ENCODE peak calls at places on chromosomes 12 and 14, in six cellular contexts. One of them, this sample, is unnamed.

GRCh38 chr14:26597136-26598080 is at the start of gene NOVA1:
- DNase-seq in MCF 10A: no peak
- DNase-seq in neural progenitor cell: peak
- DNase-seq in mucosa of descending colon: peak
- DNase-seq in NB4: no peak
- DNase-seq in GM20000: no peak
- DNase-seq in this sample: no peak

GRCh38 chr14:92496458-92496857 is 17.1 kb upstream of the RIN3 start:
- DNase-seq in mucosa of descending colon: no peak
- DNase-seq in NB4: no peak
- DNase-seq in MCF 10A: no peak
- DNase-seq in neural progenitor cell: no peak
- DNase-seq in GM20000: no peak
- DNase-seq in this sample: no peak

GRCh38 chr14:84303140-84303539 is 1226.8 kb upstream of the FLRT2 start:
- DNase-seq in MCF 10A: no peak
- DNase-seq in NB4: no peak
- DNase-seq in neural progenitor cell: no peak
- DNase-seq in mucosa of descending colon: no peak
- DNase-seq in GM20000: no peak
- DNase-seq in this sample: no peak

GRCh38 chr12:50086148-50086547 is 1.0 kb downstream of the SMARCD1 start:
- DNase-seq in GM20000: no peak
- DNase-seq in neural progenitor cell: no peak
- DNase-seq in MCF 10A: no peak
- DNase-seq in mucosa of descending colon: no peak
- DNase-seq in NB4: no peak
- DNase-seq in this sample: peak

GRCh38 chr12:57993030-57993429 is 51.7 kb downstream of the ATP23 start:
- DNase-seq in NB4: no peak
- DNase-seq in mucosa of descending colon: no peak
- DNase-seq in neural progenitor cell: no peak
- DNase-seq in MCF 10A: peak
- DNase-seq in GM20000: no peak
- DNase-seq in this sample: no peak

GRCh38 chr14:72420749-72421452 is 473.0 kb downstream of the DPF3 start:
- DNase-seq in mucosa of descending colon: peak
- DNase-seq in neural progenitor cell: peak
- DNase-seq in GM20000: peak
- DNase-seq in MCF 10A: peak
- DNase-seq in NB4: peak
- DNase-seq in this sample: peak

GRCh38 chr12:82176761-82177490 is 181.3 kb downstream of the CCDC59 start:
- DNase-seq in MCF 10A: no peak
- DNase-seq in GM20000: no peak
- DNase-seq in mucosa of descending colon: no peak
- DNase-seq in NB4: no peak
- DNase-seq in neural progenitor cell: no peak
- DNase-seq in this sample: no peak

GRCh38 chr14:105974902-105975301 is 448.5 kb downstream of the TMEM121 start:
- DNase-seq in NB4: peak
- DNase-seq in neural progenitor cell: no peak
- DNase-seq in mucosa of descending colon: peak
- DNase-seq in MCF 10A: peak
- DNase-seq in GM20000: peak
- DNase-seq in this sample: peak

GRCh38 chr14:57574617-57575288 is 81.1 kb upstream of the CCDC198 start:
- DNase-seq in mucosa of descending colon: no peak
- DNase-seq in GM20000: no peak
- DNase-seq in MCF 10A: peak
- DNase-seq in neural progenitor cell: no peak
- DNase-seq in NB4: no peak
- DNase-seq in this sample: no peak

DNA sequence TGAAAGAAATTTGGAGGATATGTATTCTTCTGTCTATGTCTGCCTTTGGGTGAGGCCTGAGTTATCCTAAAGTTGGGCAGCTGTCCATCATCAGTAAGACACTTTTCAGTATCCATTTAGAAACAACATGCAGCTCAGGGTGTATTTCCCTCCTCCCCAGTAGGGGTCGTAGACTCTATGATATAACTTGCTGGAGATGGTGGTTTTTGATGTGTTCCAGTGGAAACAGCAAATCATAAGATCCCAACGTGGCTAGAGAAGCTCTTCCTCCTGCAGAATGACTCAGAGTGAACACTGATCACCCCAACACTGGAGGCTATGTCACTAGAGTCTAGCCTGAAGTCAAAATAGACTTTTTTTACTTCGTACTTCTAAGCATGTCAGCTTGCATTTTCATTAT is 331.6 kb upstream of the STXBP6 start:
- DNase-seq in mucosa of descending colon: no peak
- DNase-seq in neural progenitor cell: peak
- DNase-seq in NB4: peak
- DNase-seq in MCF 10A: no peak
- DNase-seq in GM20000: no peak
- DNase-seq in this sample: no peak
- TF ChIP-seq CTCF in mucosa of descending colon: no peak
- TF ChIP-seq CTCF in neural progenitor cell: peak
- TF ChIP-seq CTCF in NB4: peak
- TF ChIP-seq CTCF in MCF 10A: peak
- TF ChIP-seq CTCF in GM20000: no peak
- TF ChIP-seq CTCF in this sample: no peak

GRCh38 chr14:104934380-104934733 is 9.7 kb downstream of the PLD4 start:
- DNase-seq in mucosa of descending colon: no peak
- DNase-seq in MCF 10A: no peak
- DNase-seq in neural progenitor cell: no peak
- DNase-seq in NB4: no peak
- DNase-seq in GM20000: no peak
- DNase-seq in this sample: no peak

GRCh38 chr14:104933721-104934379 is 9.2 kb downstream of the PLD4 start:
- DNase-seq in MCF 10A: no peak
- DNase-seq in GM20000: peak
- DNase-seq in mucosa of descending colon: no peak
- DNase-seq in neural progenitor cell: no peak
- DNase-seq in NB4: no peak
- DNase-seq in this sample: no peak

GRCh38 chr14:104931771-104932675 is 7.3 kb downstream of the PLD4 start:
- DNase-seq in mucosa of descending colon: no peak
- DNase-seq in neural progenitor cell: peak
- DNase-seq in MCF 10A: no peak
- DNase-seq in NB4: no peak
- DNase-seq in GM20000: peak
- DNase-seq in this sample: no peak

GRCh38 chr14:104931323-104931770 is 6.7 kb downstream of the PLD4 start:
- DNase-seq in NB4: no peak
- DNase-seq in GM20000: peak
- DNase-seq in mucosa of descending colon: no peak
- DNase-seq in neural progenitor cell: no peak
- DNase-seq in MCF 10A: no peak
- DNase-seq in this sample: no peak

DNA sequence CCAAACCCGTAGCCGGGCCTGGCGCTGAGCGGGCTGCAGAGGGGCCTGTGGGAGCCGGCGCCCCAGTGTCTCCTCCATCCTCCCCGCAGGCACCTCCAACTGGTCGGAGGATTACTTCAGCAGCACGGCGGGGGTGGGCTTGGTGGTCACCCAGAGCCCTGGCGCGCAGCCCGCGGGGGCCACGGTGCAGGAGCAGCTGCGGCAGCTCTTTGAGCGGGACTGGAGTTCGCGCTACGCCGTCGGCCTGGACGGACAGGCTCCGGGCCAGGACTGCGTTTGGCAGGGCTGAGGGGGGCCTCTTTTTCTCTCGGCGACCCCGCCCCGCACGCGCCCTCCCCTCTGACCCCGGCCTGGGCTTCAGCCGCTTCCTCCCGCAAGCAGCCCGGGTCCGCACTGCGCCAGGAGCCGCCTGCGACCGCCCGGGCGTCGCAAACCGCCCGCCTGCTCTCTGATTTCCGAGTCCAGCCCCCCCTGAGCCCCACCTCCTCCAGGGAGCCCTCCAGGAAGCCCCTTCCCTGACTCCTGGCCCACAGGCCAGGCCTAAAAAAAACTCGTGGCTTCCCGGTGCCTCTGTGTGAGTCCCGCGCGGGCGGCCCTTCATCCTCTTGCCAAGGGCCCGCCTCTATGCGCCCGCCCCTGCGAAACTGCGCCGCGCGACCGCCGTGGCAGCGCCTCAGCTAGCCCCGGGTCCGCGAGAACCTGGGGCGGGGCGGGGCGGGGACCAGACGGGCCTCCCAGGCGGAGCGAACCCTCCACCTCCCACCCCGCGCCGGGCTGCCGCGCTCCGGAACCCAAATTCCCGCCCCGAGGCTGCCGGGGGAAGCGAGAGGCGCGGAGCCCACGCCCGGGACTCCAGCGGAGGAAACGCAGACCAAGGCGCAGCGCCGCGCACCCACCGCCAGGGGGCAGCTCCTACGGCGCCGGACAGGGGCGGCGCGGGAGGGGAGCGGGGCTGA is 8.3 kb downstream of the PLD4 start:
- DNase-seq in mucosa of descending colon: peak
- DNase-seq in neural progenitor cell: peak
- DNase-seq in MCF 10A: peak
- DNase-seq in NB4: peak
- DNase-seq in GM20000: peak
- DNase-seq in this sample: peak
- TF ChIP-seq CTCF in mucosa of descending colon: peak
- TF ChIP-seq CTCF in neural progenitor cell: peak
- TF ChIP-seq CTCF in MCF 10A: peak
- TF ChIP-seq CTCF in NB4: peak
- TF ChIP-seq CTCF in GM20000: peak
- TF ChIP-seq CTCF in this sample: peak

GRCh38 chr12:106722854-106723253 is 51.6 kb upstream of the RIC8B start:
- DNase-seq in GM20000: no peak
- DNase-seq in MCF 10A: no peak
- DNase-seq in neural progenitor cell: peak
- DNase-seq in NB4: no peak
- DNase-seq in mucosa of descending colon: no peak
- DNase-seq in this sample: no peak
- TF ChIP-seq CTCF in GM20000: no peak
- TF ChIP-seq CTCF in MCF 10A: no peak
- TF ChIP-seq CTCF in neural progenitor cell: peak
- TF ChIP-seq CTCF in NB4: no peak
- TF ChIP-seq CTCF in mucosa of descending colon: no peak
- TF ChIP-seq CTCF in this sample: no peak

GRCh38 chr12:116414891-116415290 is 137.4 kb upstream of the MED13L start:
- DNase-seq in mucosa of descending colon: no peak
- DNase-seq in NB4: no peak
- DNase-seq in neural progenitor cell: no peak
- DNase-seq in GM20000: no peak
- DNase-seq in MCF 10A: no peak
- DNase-seq in this sample: no peak

GRCh38 chr12:116418551-116418950 is 140.6 kb upstream of the MAP1LC3B2 start:
- DNase-seq in GM20000: no peak
- DNase-seq in neural progenitor cell: no peak
- DNase-seq in NB4: peak
- DNase-seq in mucosa of descending colon: no peak
- DNase-seq in MCF 10A: no peak
- DNase-seq in this sample: no peak

GRCh38 chr12:116415408-116416108 is 138.1 kb upstream of the MED13L start:
- DNase-seq in GM20000: no peak
- DNase-seq in MCF 10A: no peak
- DNase-seq in neural progenitor cell: peak
- DNase-seq in NB4: no peak
- DNase-seq in mucosa of descending colon: no peak
- DNase-seq in this sample: no peak

GRCh38 chr12:116411977-116412376 is 134.5 kb upstream of the MED13L start:
- DNase-seq in NB4: no peak
- DNase-seq in MCF 10A: no peak
- DNase-seq in mucosa of descending colon: no peak
- DNase-seq in neural progenitor cell: no peak
- DNase-seq in GM20000: no peak
- DNase-seq in this sample: no peak

DNA sequence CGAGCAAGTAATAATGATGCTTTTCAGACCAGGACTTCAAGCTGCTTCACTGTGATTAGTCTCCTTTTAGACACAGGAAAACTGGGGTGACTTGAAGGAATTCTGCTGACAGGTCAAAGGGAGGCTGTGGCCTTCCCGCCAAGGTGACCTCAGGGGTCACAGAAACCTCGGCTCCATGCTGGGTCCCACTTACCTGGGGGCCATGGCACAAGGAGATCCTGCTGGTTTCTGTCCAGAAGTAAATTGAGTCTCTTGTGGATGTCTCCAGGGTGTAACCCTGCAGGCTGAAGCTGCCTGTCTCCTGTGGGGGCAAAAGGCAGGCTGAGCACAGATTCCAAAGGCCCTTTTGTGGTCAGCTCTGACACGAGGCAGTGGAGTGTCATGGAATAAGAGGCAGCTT is 138.7 kb upstream of the MED13L start:
- DNase-seq in mucosa of descending colon: no peak
- DNase-seq in GM20000: no peak
- DNase-seq in MCF 10A: no peak
- DNase-seq in neural progenitor cell: peak
- DNase-seq in NB4: no peak
- DNase-seq in this sample: no peak
- TF ChIP-seq CTCF in mucosa of descending colon: no peak
- TF ChIP-seq CTCF in GM20000: no peak
- TF ChIP-seq CTCF in MCF 10A: no peak
- TF ChIP-seq CTCF in neural progenitor cell: no peak
- TF ChIP-seq CTCF in NB4: no peak
- TF ChIP-seq CTCF in this sample: no peak

DNA sequence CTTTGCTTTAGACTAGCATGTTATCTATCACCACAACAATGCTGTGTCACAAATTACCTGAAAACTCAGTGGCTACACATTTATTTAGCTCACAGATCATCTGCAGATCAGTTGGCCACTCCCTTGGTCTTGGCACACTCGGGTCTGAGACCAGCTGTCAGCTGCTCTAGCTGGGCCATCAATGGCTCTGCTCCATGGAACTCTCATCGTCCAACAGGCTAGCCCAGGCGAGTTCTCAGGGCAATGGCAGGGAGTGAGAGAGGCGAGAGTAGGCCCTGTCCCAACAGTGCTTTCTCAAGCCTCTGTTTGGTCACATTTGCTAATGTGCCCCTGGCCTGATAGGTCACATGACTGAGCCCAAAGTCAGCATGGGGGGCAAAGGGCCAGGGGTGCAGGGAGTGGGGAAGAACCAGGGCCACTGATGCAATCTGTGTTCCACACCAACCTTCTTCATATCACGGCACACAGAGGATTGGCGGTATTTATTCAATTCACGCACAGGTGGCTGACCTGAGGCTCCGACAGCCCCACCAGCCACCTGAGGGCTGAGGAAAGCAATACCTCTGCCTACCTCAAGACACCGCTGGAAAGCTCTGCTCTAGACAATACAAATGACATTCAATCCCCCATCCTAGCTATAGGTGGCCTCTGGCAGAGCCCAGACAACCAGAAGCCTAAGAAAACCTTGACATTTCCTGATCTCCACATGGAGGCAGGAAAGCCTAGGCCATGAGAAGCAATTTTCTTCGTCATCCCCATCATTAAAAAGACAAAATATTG is 82.5 kb downstream of the NT5DC3 start:
- DNase-seq in neural progenitor cell: no peak
- DNase-seq in mucosa of descending colon: no peak
- DNase-seq in NB4: no peak
- DNase-seq in MCF 10A: no peak
- DNase-seq in GM20000: no peak
- DNase-seq in this sample: no peak
- TF ChIP-seq CTCF in neural progenitor cell: no peak
- TF ChIP-seq CTCF in mucosa of descending colon: no peak
- TF ChIP-seq CTCF in NB4: no peak
- TF ChIP-seq CTCF in MCF 10A: no peak
- TF ChIP-seq CTCF in GM20000: no peak
- TF ChIP-seq CTCF in this sample: no peak

GRCh38 chr12:130041983-130042812 is 120.1 kb upstream of the FZD10 start:
- DNase-seq in mucosa of descending colon: peak
- DNase-seq in neural progenitor cell: peak
- DNase-seq in GM20000: no peak
- DNase-seq in MCF 10A: peak
- DNase-seq in NB4: no peak
- DNase-seq in this sample: peak
- TF ChIP-seq CTCF in mucosa of descending colon: peak
- TF ChIP-seq CTCF in neural progenitor cell: peak
- TF ChIP-seq CTCF in GM20000: peak
- TF ChIP-seq CTCF in MCF 10A: peak
- TF ChIP-seq CTCF in NB4: peak
- TF ChIP-seq CTCF in this sample: peak